ENCODE peak calls at places on chromosomes 6 and 20, in eight cellular contexts. I is HS-5, M is DMS153, H is HT1080, Y is lung, L is left lobe of liver, Q is AML-193, Z is HFF-Myc. X is an unnamed sample.

GRCh38 chr6:110681543-110682459 is 133.5 kb downstream of the CDK19 start:
- DNase-seq in I (no peak), M (no peak), H (peak), Y (no peak), L (no peak), Q (no peak), Z (no peak), X (no peak)

GRCh38 chr6:16450821-16451220 is 212.4 kb downstream of the GMPR start:
- DNase-seq in I (peak), M (no peak), H (peak), Y (no peak), L (no peak), Q (no peak), Z (no peak), X (no peak)

GRCh38 chr20:10447028-10447427 is 11.9 kb downstream of the SLX4IP start:
- DNase-seq in I (no peak), M (no peak), H (peak), Y (no peak), L (no peak), Q (peak), Z (peak), X (peak)

GRCh38 chr6:169881976-169882375 is 130.6 kb downstream of the ERMARD start:
- DNase-seq in I (no peak), M (no peak), H (no peak), Y (no peak), L (no peak), Q (no peak), Z (no peak), X (no peak)

GRCh38 chr6:36984581-36985383 is 1.2 kb downstream of the MTCH1 start:
- DNase-seq in I (peak), M (no peak), H (peak), Y (peak), L (no peak), Q (no peak), Z (peak), X (peak)

GRCh38 chr6:73800997-73801396 is 105.0 kb downstream of the CD109 start:
- DNase-seq in I (no peak), M (no peak), H (no peak), Y (no peak), L (no peak), Q (no peak), Z (no peak), X (no peak)

GRCh38 chr6:150586850-150587359 is 12.8 kb upstream of the PLEKHG1 start:
- DNase-seq in I (no peak), M (no peak), H (no peak), Y (no peak), L (no peak), Q (no peak), Z (no peak), X (no peak)

GRCh38 chr20:3744806-3745685 is 12.6 kb downstream of the HSPA12B start:
- DNase-seq in I (no peak), M (peak), H (no peak), Y (peak), L (no peak), Q (no peak), Z (no peak), X (no peak)

GRCh38 chr6:34544052-34544604 is 12.0 kb downstream of the SPDEF start:
- DNase-seq in I (no peak), M (no peak), H (no peak), Y (no peak), L (no peak), Q (no peak), Z (no peak), X (no peak)

GRCh38 chr20:61954276-61955021 is 111.2 kb downstream of the TAF4 start:
- DNase-seq in I (no peak), M (peak), H (no peak), Y (no peak), L (peak), Q (no peak), Z (no peak), X (no peak)

GRCh38 chr20:57427239-57428127 is 36.3 kb downstream of the RBM38 start:
- DNase-seq in I (no peak), M (no peak), H (no peak), Y (no peak), L (no peak), Q (no peak), Z (no peak), X (no peak)

GRCh38 chr6:163943647-163944395 is 529.3 kb downstream of the QKI start:
- DNase-seq in I (no peak), M (no peak), H (peak), Y (no peak), L (peak), Q (no peak), Z (no peak), X (no peak)

GRCh38 chr6:4920914-4921410 is 82.9 kb downstream of the RPP40 start:
- DNase-seq in I (no peak), M (no peak), H (peak), Y (no peak), L (no peak), Q (no peak), Z (no peak), X (no peak)

GRCh38 chr6:88358846-88359245 is 192.7 kb upstream of the CNR1 start:
- DNase-seq in I (no peak), M (no peak), H (no peak), Y (no peak), L (no peak), Q (no peak), Z (no peak), X (no peak)

GRCh38 chr20:6705106-6705766 is 62.2 kb upstream of the BMP2 start:
- DNase-seq in I (no peak), M (no peak), H (no peak), Y (no peak), L (no peak), Q (no peak), Z (no peak), X (no peak)

GRCh38 chr6:170533792-170534191 is 19.3 kb downstream of the PSMB1 start:
- DNase-seq in I (no peak), M (no peak), H (no peak), Y (no peak), L (no peak), Q (no peak), Z (no peak), X (no peak)

GRCh38 chr6:26187981-26188635 is 100.9 kb downstream of the HFE start:
- DNase-seq in I (no peak), M (no peak), H (no peak), Y (no peak), L (peak), Q (no peak), Z (peak), X (peak)

GRCh38 chr20:35283441-35284266 is 918 bp downstream of the EIF6 start:
- DNase-seq in I (no peak), M (no peak), H (no peak), Y (no peak), L (no peak), Q (peak), Z (no peak), X (peak)

GRCh38 chr20:23136893-23137745 is 51.0 kb upstream of the CD93 start:
- DNase-seq in I (no peak), M (no peak), H (peak), Y (no peak), L (no peak), Q (no peak), Z (no peak), X (no peak)

GRCh38 chr6:111625511-111626331 is 20.0 kb upstream of the TRAF3IP2 start:
- DNase-seq in I (no peak), M (peak), H (peak), Y (no peak), L (peak), Q (no peak), Z (no peak), X (peak)

GRCh38 chr6:31094389-31094881 is 17.9 kb downstream of the C6orf15 start:
- DNase-seq in I (no peak), M (peak), H (peak), Y (no peak), L (no peak), Q (peak), Z (no peak), X (no peak)

GRCh38 chr6:27592481-27593199 is 119.7 kb upstream of the ZNF184 start:
- DNase-seq in I (peak), M (peak), H (peak), Y (no peak), L (no peak), Q (no peak), Z (peak), X (peak)

GRCh38 chr6:12577124-12577845 is 139.3 kb upstream of the PHACTR1 start:
- DNase-seq in I (no peak), M (no peak), H (no peak), Y (no peak), L (no peak), Q (no peak), Z (no peak), X (no peak)

GRCh38 chr6:143164565-143165105 is 103.9 kb downstream of the AIG1 start:
- DNase-seq in I (no peak), M (no peak), H (no peak), Y (no peak), L (no peak), Q (no peak), Z (no peak), X (no peak)

GRCh38 chr20:35176132-35176531 is 4.3 kb downstream of the PROCR start:
- DNase-seq in I (no peak), M (no peak), H (no peak), Y (no peak), L (no peak), Q (no peak), Z (no peak), X (no peak)

GRCh38 chr6:3956054-3956453 is 106.9 kb downstream of the FAM50B start:
- DNase-seq in I (no peak), M (no peak), H (no peak), Y (no peak), L (no peak), Q (no peak), Z (no peak), X (no peak)

GRCh38 chr6:136786708-136787107 is 5.6 kb downstream of the MAP3K5 start:
- DNase-seq in I (no peak), M (no peak), H (no peak), Y (no peak), L (no peak), Q (no peak), Z (no peak), X (no peak)

GRCh38 chr6:158321960-158322359 is 9.7 kb downstream of the TULP4 start:
- DNase-seq in I (peak), M (no peak), H (peak), Y (no peak), L (no peak), Q (no peak), Z (peak), X (peak)

GRCh38 chr20:20547221-20547875 is 165.1 kb downstream of the RALGAPA2 start:
- DNase-seq in I (no peak), M (no peak), H (peak), Y (no peak), L (no peak), Q (no peak), Z (peak), X (no peak)

GRCh38 chr6:43093361-43094289 is 17.5 kb downstream of the PTK7 start:
- DNase-seq in I (no peak), M (no peak), H (peak), Y (peak), L (no peak), Q (no peak), Z (peak), X (peak)

GRCh38 chr6:157184202-157185015 is 138.9 kb downstream of the TMEM242 start:
- DNase-seq in I (no peak), M (no peak), H (peak), Y (peak), L (peak), Q (no peak), Z (no peak), X (peak)

GRCh38 chr6:56144538-56145324 is 102.6 kb downstream of the COL21A1 start:
- DNase-seq in I (peak), M (no peak), H (peak), Y (no peak), L (no peak), Q (no peak), Z (no peak), X (peak)

X was measured in adipocyte.